ENCODE peak calls at places on chromosomes 3 and 15, in five cellular contexts. One of them, this sample, is unnamed.

GRCh38 chr3:43647331-43648166 is 25.7 kb upstream of the ANO10 start:
- DNase-seq in A673: peak; percentile 4
- DNase-seq in fibroblast of pulmonary artery: no peak
- DNase-seq in fibroblast of lung: peak; percentile 50
- DNase-seq in Peyer's patch: no peak
- DNase-seq in this sample: no peak

GRCh38 chr3:76096836-76097587 is 311.7 kb upstream of the ZNF717 start:
- DNase-seq in A673: peak; percentile 0
- DNase-seq in fibroblast of pulmonary artery: peak; percentile 6
- DNase-seq in fibroblast of lung: no peak
- DNase-seq in Peyer's patch: no peak
- DNase-seq in this sample: peak; percentile 34

GRCh38 chr3:30747771-30748281 is 141.4 kb downstream of the TGFBR2 start:
- DNase-seq in A673: peak; percentile 67
- DNase-seq in fibroblast of pulmonary artery: peak; percentile 57
- DNase-seq in fibroblast of lung: peak; percentile 58
- DNase-seq in Peyer's patch: no peak
- DNase-seq in this sample: peak; percentile 16

GRCh38 chr3:86958534-86958933 is 32.4 kb downstream of the VGLL3 start:
- DNase-seq in A673: no peak
- DNase-seq in fibroblast of pulmonary artery: peak; percentile 68
- DNase-seq in fibroblast of lung: peak; percentile 43
- DNase-seq in Peyer's patch: no peak
- DNase-seq in this sample: peak; percentile 38

GRCh38 chr3:62559831-62560445 is 186.6 kb upstream of the FEZF2 start:
- DNase-seq in A673: no peak
- DNase-seq in fibroblast of pulmonary artery: peak; percentile 71
- DNase-seq in fibroblast of lung: peak; percentile 83
- DNase-seq in Peyer's patch: no peak
- DNase-seq in this sample: peak; percentile 31

GRCh38 chr15:101180620-101181307 is 71.1 kb downstream of the CHSY1 start:
- DNase-seq in A673: no peak
- DNase-seq in fibroblast of pulmonary artery: no peak
- DNase-seq in fibroblast of lung: no peak
- DNase-seq in Peyer's patch: no peak
- DNase-seq in this sample: no peak

GRCh38 chr3:62822905-62823304 is 52.3 kb downstream of the CADPS start:
- DNase-seq in A673: no peak
- DNase-seq in fibroblast of pulmonary artery: no peak
- DNase-seq in fibroblast of lung: no peak
- DNase-seq in Peyer's patch: no peak
- DNase-seq in this sample: no peak

GRCh38 chr3:196422976-196423781 is 9.0 kb downstream of the UBXN7 start:
- DNase-seq in A673: no peak
- DNase-seq in fibroblast of pulmonary artery: peak; percentile 11
- DNase-seq in fibroblast of lung: no peak
- DNase-seq in Peyer's patch: peak; percentile 53
- DNase-seq in this sample: no peak

GRCh38 chr3:111373861-111374260 is 168.1 kb upstream of the CD96 start:
- DNase-seq in A673: no peak
- DNase-seq in fibroblast of pulmonary artery: no peak
- DNase-seq in fibroblast of lung: no peak
- DNase-seq in Peyer's patch: no peak
- DNase-seq in this sample: no peak

GRCh38 chr3:177596822-177597271 is 399.6 kb upstream of the TBL1XR1 start:
- DNase-seq in A673: no peak
- DNase-seq in fibroblast of pulmonary artery: no peak
- DNase-seq in fibroblast of lung: no peak
- DNase-seq in Peyer's patch: no peak
- DNase-seq in this sample: no peak

GRCh38 chr3:132254076-132254755 is 63.0 kb upstream of the ACP3 start:
- DNase-seq in A673: no peak
- DNase-seq in fibroblast of pulmonary artery: no peak
- DNase-seq in fibroblast of lung: peak; percentile 5
- DNase-seq in Peyer's patch: no peak
- DNase-seq in this sample: peak; percentile 11

GRCh38 chr3:138384971-138385370 is 36.6 kb downstream of the MRAS start:
- DNase-seq in A673: no peak
- DNase-seq in fibroblast of pulmonary artery: no peak
- DNase-seq in fibroblast of lung: no peak
- DNase-seq in Peyer's patch: no peak
- DNase-seq in this sample: no peak

GRCh38 chr3:115710799-115711198 is 87.5 kb downstream of the GAP43 start:
- DNase-seq in A673: no peak
- DNase-seq in fibroblast of pulmonary artery: peak; percentile 26
- DNase-seq in fibroblast of lung: no peak
- DNase-seq in Peyer's patch: no peak
- DNase-seq in this sample: no peak

GRCh38 chr15:100132309-100132708 is 209.5 kb downstream of the ADAMTS17 start:
- DNase-seq in A673: no peak
- DNase-seq in fibroblast of pulmonary artery: no peak
- DNase-seq in fibroblast of lung: no peak
- DNase-seq in Peyer's patch: no peak
- DNase-seq in this sample: no peak
- TF ChIP-seq CTCF in A673: no peak
- TF ChIP-seq CTCF in fibroblast of pulmonary artery: no peak
- TF ChIP-seq CTCF in fibroblast of lung: no peak
- TF ChIP-seq CTCF in Peyer's patch: no peak
- TF ChIP-seq CTCF in this sample: no peak

GRCh38 chr3:5191555-5192304 is 4.2 kb downstream of the EDEM1 start:
- DNase-seq in A673: no peak
- DNase-seq in fibroblast of pulmonary artery: no peak
- DNase-seq in fibroblast of lung: no peak
- DNase-seq in Peyer's patch: no peak
- DNase-seq in this sample: no peak
- H3K4me3 ChIP-seq in A673: no peak overlapping the region
- H3K4me3 ChIP-seq in fibroblast of pulmonary artery: no peak overlapping the region
- H3K4me3 ChIP-seq in fibroblast of lung: no peak overlapping the region
- H3K4me3 ChIP-seq in Peyer's patch: no peak overlapping the region
- H3K4me3 ChIP-seq in this sample: no peak overlapping the region

GRCh38 chr15:41585140-41586047 is 26.4 kb downstream of the TYRO3 start:
- DNase-seq in A673: peak; percentile 73
- DNase-seq in fibroblast of pulmonary artery: peak; percentile 69
- DNase-seq in fibroblast of lung: peak; percentile 61
- DNase-seq in Peyer's patch: peak; percentile 77
- DNase-seq in this sample: no peak
- TF ChIP-seq CTCF in A673: peak; percentile 51
- TF ChIP-seq CTCF in fibroblast of pulmonary artery: peak; percentile 43
- TF ChIP-seq CTCF in fibroblast of lung: peak; percentile 35
- TF ChIP-seq CTCF in Peyer's patch: peak; percentile 48
- TF ChIP-seq CTCF in this sample: peak; percentile 53

GRCh38 chr15:73926191-73927002 is at the start of gene LOXL1:
- DNase-seq in A673: peak; percentile 91
- DNase-seq in fibroblast of pulmonary artery: peak; percentile 89
- DNase-seq in fibroblast of lung: peak; percentile 90
- DNase-seq in Peyer's patch: peak; percentile 67
- DNase-seq in this sample: peak; percentile 81
- H3K4me3 ChIP-seq in A673: peak within 1 kb of the TSS; percentile 86
- H3K4me3 ChIP-seq in fibroblast of pulmonary artery: peak within 1 kb of the TSS; percentile 69
- H3K4me3 ChIP-seq in fibroblast of lung: peak within 1 kb of the TSS; percentile 85
- H3K4me3 ChIP-seq in Peyer's patch: peak within 1 kb of the TSS; percentile 44
- H3K4me3 ChIP-seq in this sample: peak within 1 kb of the TSS; percentile 80

This sample was measured in astrocyte of the cerebellum.